ENCODE peak calls at places on chromosomes 16 and 17, in five cellular contexts. One of them, this sample, is unnamed.
A peak's percentile ranks its signal among the peaks of the same experiment; 100 is the strongest.

GRCh38 chr17:82458885-82459424 is 414 bp downstream of the NARF start:
- DNase-seq in activated T-cell treated with anti-CD3 and anti-CD28 coated beads for 4 hours: no peak
- DNase-seq in HCT116: no peak
- DNase-seq in omental fat pad: no peak
- DNase-seq in kidney epithelial cell: no peak
- DNase-seq in this sample: no peak

GRCh38 chr17:59056857-59057256 is 49.8 kb downstream of the TRIM37 start:
- DNase-seq in activated T-cell treated with anti-CD3 and anti-CD28 coated beads for 4 hours: no peak
- DNase-seq in HCT116: no peak
- DNase-seq in omental fat pad: no peak
- DNase-seq in kidney epithelial cell: no peak
- DNase-seq in this sample: no peak

GRCh38 chr17:43437756-43438155 is 39.0 kb downstream of the ARL4D start:
- DNase-seq in activated T-cell treated with anti-CD3 and anti-CD28 coated beads for 4 hours: no peak
- DNase-seq in HCT116: no peak
- DNase-seq in omental fat pad: no peak
- DNase-seq in kidney epithelial cell: no peak
- DNase-seq in this sample: no peak

GRCh38 chr16:15948532-15949209 is 745 bp upstream of the ABCC1 start:
- DNase-seq in activated T-cell treated with anti-CD3 and anti-CD28 coated beads for 4 hours: no peak
- DNase-seq in HCT116: no peak
- DNase-seq in omental fat pad: no peak
- DNase-seq in kidney epithelial cell: no peak
- DNase-seq in this sample: no peak

GRCh38 chr17:9729034-9729650 is 62.2 kb downstream of the DHRS7C start:
- DNase-seq in activated T-cell treated with anti-CD3 and anti-CD28 coated beads for 4 hours: no peak
- DNase-seq in HCT116: peak; percentile 23
- DNase-seq in omental fat pad: no peak
- DNase-seq in kidney epithelial cell: peak; percentile 4
- DNase-seq in this sample: peak; percentile 83

GRCh38 chr16:87196229-87196628 is 121.0 kb downstream of the C16orf95 start:
- DNase-seq in activated T-cell treated with anti-CD3 and anti-CD28 coated beads for 4 hours: no peak
- DNase-seq in HCT116: no peak
- DNase-seq in omental fat pad: no peak
- DNase-seq in kidney epithelial cell: no peak
- DNase-seq in this sample: no peak

GRCh38 chr17:55283256-55283965 is 18.7 kb downstream of the HLF start:
- DNase-seq in activated T-cell treated with anti-CD3 and anti-CD28 coated beads for 4 hours: no peak
- DNase-seq in HCT116: no peak
- DNase-seq in omental fat pad: no peak
- DNase-seq in kidney epithelial cell: peak; percentile 23
- DNase-seq in this sample: no peak

GRCh38 chr16:53944026-53944425 is 240.1 kb downstream of the FTO start:
- DNase-seq in activated T-cell treated with anti-CD3 and anti-CD28 coated beads for 4 hours: no peak
- DNase-seq in HCT116: no peak
- DNase-seq in omental fat pad: no peak
- DNase-seq in kidney epithelial cell: no peak
- DNase-seq in this sample: no peak

GRCh38 chr16:30775381-30776099 is 11.5 kb downstream of the ZNF629 start:
- DNase-seq in activated T-cell treated with anti-CD3 and anti-CD28 coated beads for 4 hours: peak; percentile 35
- DNase-seq in HCT116: peak; percentile 24
- DNase-seq in omental fat pad: peak; percentile 54
- DNase-seq in kidney epithelial cell: peak; percentile 41
- DNase-seq in this sample: peak; percentile 90

GRCh38 chr17:50841949-50842354 is 6.6 kb downstream of the WFIKKN2 start:
- DNase-seq in activated T-cell treated with anti-CD3 and anti-CD28 coated beads for 4 hours: peak; percentile 36
- DNase-seq in HCT116: peak; percentile 61
- DNase-seq in omental fat pad: peak; percentile 49
- DNase-seq in kidney epithelial cell: no peak
- DNase-seq in this sample: peak; percentile 73

GRCh38 chr17:79990051-79990592 is 45.5 kb downstream of the TBC1D16 start:
- DNase-seq in activated T-cell treated with anti-CD3 and anti-CD28 coated beads for 4 hours: no peak
- DNase-seq in HCT116: no peak
- DNase-seq in omental fat pad: no peak
- DNase-seq in kidney epithelial cell: no peak
- DNase-seq in this sample: no peak

GRCh38 chr17:78822552-78822951 is 18.1 kb downstream of the USP36 start:
- DNase-seq in activated T-cell treated with anti-CD3 and anti-CD28 coated beads for 4 hours: no peak
- DNase-seq in HCT116: no peak
- DNase-seq in omental fat pad: no peak
- DNase-seq in kidney epithelial cell: no peak
- DNase-seq in this sample: no peak

This sample was measured in COLO829.